ENCODE peak calls at places on chromosomes 4 and X, in seven cellular contexts. V, S, I, Q, N, O and X are unnamed samples.
A peak's percentile ranks its signal among the peaks of the same experiment; 100 is the strongest.

GRCh38 chr4:138053601-138054322 is 188.4 kb downstream of the SLC7A11 start:
- DNase-seq in Q (no peak), V (no peak), N (no peak), S (no peak), O (peak; percentile 97), I (no peak), X (no peak)

GRCh38 chr4:4386736-4387392 is at the start of gene NSG1:
- DNase-seq in N (no peak), O (peak; percentile 41), I (peak; percentile 77), S (no peak), Q (no peak), V (no peak), X (no peak)

GRCh38 chr4:153704522-153704921 is 20.4 kb downstream of the TLR2 start:
- DNase-seq in S (no peak), Q (no peak), I (no peak), O (no peak), N (no peak), V (no peak), X (no peak)

GRCh38 chrX:119410027-119410819 is 11.1 kb downstream of the SLC25A43 start:
- DNase-seq in N (peak; percentile 80), I (no peak), V (no peak), S (no peak), Q (no peak), O (peak; percentile 92), X (no peak)

GRCh38 chr4:71932941-71933340 is 98.9 kb upstream of the NPFFR2 start:
- DNase-seq in O (no peak), Q (no peak), N (no peak), V (no peak), I (no peak), S (no peak), X (no peak)

GRCh38 chr4:8008391-8008790 is 68.7 kb upstream of the AFAP1 start:
- DNase-seq in Q (no peak), N (no peak), O (no peak), S (no peak), V (no peak), I (no peak), X (no peak)

GRCh38 chr4:147104768-147105167 is 159.1 kb upstream of the TTC29 start:
- DNase-seq in V (no peak), I (no peak), S (no peak), O (no peak), N (no peak), Q (no peak), X (no peak)

GRCh38 chr4:177228599-177228998 is 81.1 kb upstream of the NEIL3 start:
- DNase-seq in S (no peak), N (no peak), I (no peak), Q (no peak), V (no peak), O (no peak), X (no peak)

GRCh38 chr4:52914051-52914605 is 52.0 kb downstream of the RASL11B start:
- DNase-seq in N (no peak), Q (no peak), I (no peak), V (no peak), S (no peak), O (peak; percentile 75), X (no peak)

GRCh38 chr4:8547108-8547911 is 32.9 kb upstream of the GPR78 start:
- DNase-seq in I (no peak), O (peak; percentile 79), N (no peak), V (peak; percentile 48), Q (no peak), S (no peak), X (no peak)

GRCh38 chrX:149825424-149825823 is 43.7 kb downstream of the MAGEA9 start:
- DNase-seq in N (peak; percentile 14), O (no peak), I (peak; percentile 9), V (peak; percentile 31), Q (peak; percentile 13), S (peak; percentile 2), X (peak; percentile 21)

GRCh38 chrX:73127700-73128241 is 48.5 kb upstream of the PABPC1L2A start:
- DNase-seq in V (no peak), O (no peak), N (no peak), Q (no peak), I (no peak), S (no peak), X (no peak)

GRCh38 chr4:123939621-123940020 is 543.0 kb downstream of the SPRY1 start:
- DNase-seq in O (peak; percentile 93), N (no peak), I (no peak), V (peak; percentile 25), S (no peak), Q (no peak), X (no peak)

GRCh38 chrX:130575831-130576404 is 174.1 kb downstream of the RBMX2 start:
- DNase-seq in I (peak; percentile 12), S (no peak), Q (no peak), O (peak; percentile 55), N (peak; percentile 26), V (peak; percentile 80), X (no peak)

GRCh38 chr4:84938316-84938715 is 28.2 kb downstream of the WDFY3 start:
- DNase-seq in S (no peak), I (no peak), O (peak; percentile 73), N (no peak), V (no peak), Q (no peak), X (no peak)

GRCh38 chrX:24925430-24925829 is 90.3 kb downstream of the ARX start:
- DNase-seq in S (no peak), O (peak; percentile 33), I (no peak), N (no peak), Q (no peak), V (no peak), X (no peak)

GRCh38 chrX:57952320-57952678 is 42.0 kb upstream of the ZXDA start:
- DNase-seq in N (no peak), Q (no peak), V (no peak), I (no peak), S (no peak), O (no peak), X (no peak)

GRCh38 chr4:165994706-165995105 is 121.7 kb downstream of the TLL1 start:
- DNase-seq in V (no peak), N (no peak), I (no peak), O (peak; percentile 54), S (no peak), Q (no peak), X (no peak)

GRCh38 chrX:53188763-53189162 is 36.2 kb downstream of the KDM5C start:
- DNase-seq in I (no peak), S (no peak), Q (no peak), O (peak; percentile 22), V (no peak), N (no peak), X (no peak)

GRCh38 chr4:157280673-157281072 is 60.1 kb downstream of the GRIA2 start:
- DNase-seq in N (no peak), Q (no peak), S (no peak), O (no peak), V (no peak), I (no peak), X (no peak)

GRCh38 chr4:650951-651883 is 22.9 kb downstream of the ATP5ME start:
- DNase-seq in S (no peak), I (no peak), V (no peak), Q (no peak), N (no peak), O (no peak), X (no peak)

GRCh38 chr4:13919021-13919441 is 291.5 kb upstream of the BOD1L1 start:
- DNase-seq in S (no peak), I (no peak), V (no peak), Q (no peak), N (no peak), O (peak; percentile 88), X (no peak)

GRCh38 chr4:139265654-139266053 is 14.4 kb downstream of the MGARP start:
- DNase-seq in Q (no peak), S (no peak), V (no peak), I (peak; percentile 5), O (no peak), N (no peak), X (no peak)

GRCh38 chr4:114146947-114147618 is 167.6 kb upstream of the ARSJ start:
- DNase-seq in V (peak; percentile 66), Q (no peak), I (no peak), N (no peak), O (no peak), S (no peak), X (no peak)

GRCh38 chr4:7806080-7806630 is 133.5 kb downstream of the AFAP1 start:
- DNase-seq in V (no peak), Q (no peak), O (no peak), N (peak; percentile 62), S (no peak), I (no peak), X (no peak)

GRCh38 chr4:62640296-62640695 is 1440.2 kb downstream of the ADGRL3 start:
- DNase-seq in Q (no peak), V (no peak), O (peak; percentile 2), I (peak; percentile 18), S (no peak), N (no peak), X (no peak)

GRCh38 chr4:185210102-185210981 is 944 bp downstream of the SNX25 start:
- DNase-seq in V (peak; percentile 61), N (peak; percentile 51), Q (peak; percentile 17), I (peak; percentile 20), O (peak; percentile 69), S (no peak), X (no peak)